ENCODE peak calls at places on chromosomes 1 and 21, in nine cellular contexts. One of them, this sample, is unnamed.

GRCh38 chr1:60052634-60053033 is 20.9 kb downstream of the C1orf87 start:
- DNase-seq in brain microvascular endothelial cell: no peak
- DNase-seq in PC-9: no peak
- DNase-seq in pancreas: no peak
- DNase-seq in aorta: no peak
- DNase-seq in small intestine: no peak
- DNase-seq in astrocyte: no peak
- DNase-seq in adrenal gland: no peak
- DNase-seq in AG09309: no peak
- DNase-seq in this sample: no peak

GRCh38 chr1:210764536-210764935 is 369.4 kb downstream of the KCNH1 start:
- DNase-seq in AG09309: no peak
- DNase-seq in adrenal gland: no peak
- DNase-seq in small intestine: no peak
- DNase-seq in pancreas: no peak
- DNase-seq in PC-9: no peak
- DNase-seq in astrocyte: peak; percentile 63
- DNase-seq in brain microvascular endothelial cell: no peak
- DNase-seq in aorta: no peak
- DNase-seq in this sample: no peak

GRCh38 chr1:44827197-44828002 is 15.7 kb downstream of the PTCH2 start:
- DNase-seq in astrocyte: no peak
- DNase-seq in brain microvascular endothelial cell: no peak
- DNase-seq in adrenal gland: peak; percentile 28
- DNase-seq in AG09309: no peak
- DNase-seq in aorta: peak; percentile 73
- DNase-seq in PC-9: no peak
- DNase-seq in pancreas: peak; percentile 51
- DNase-seq in small intestine: peak; percentile 56
- DNase-seq in this sample: peak; percentile 44

GRCh38 chr1:205505076-205505729 is 734 bp downstream of the CDK18 start:
- DNase-seq in pancreas: no peak
- DNase-seq in aorta: no peak
- DNase-seq in PC-9: no peak
- DNase-seq in small intestine: peak; percentile 63
- DNase-seq in brain microvascular endothelial cell: no peak
- DNase-seq in astrocyte: no peak
- DNase-seq in adrenal gland: no peak
- DNase-seq in AG09309: no peak
- DNase-seq in this sample: no peak

GRCh38 chr1:213231795-213232231 is 180.8 kb downstream of the RPS6KC1 start:
- DNase-seq in PC-9: no peak
- DNase-seq in astrocyte: peak; percentile 3
- DNase-seq in brain microvascular endothelial cell: peak; percentile 34
- DNase-seq in pancreas: no peak
- DNase-seq in AG09309: no peak
- DNase-seq in aorta: no peak
- DNase-seq in small intestine: no peak
- DNase-seq in adrenal gland: no peak
- DNase-seq in this sample: no peak

GRCh38 chr1:153985984-153986761 is at the start of gene RAB13:
- DNase-seq in adrenal gland: peak; percentile 89
- DNase-seq in PC-9: peak; percentile 66
- DNase-seq in pancreas: peak; percentile 89
- DNase-seq in AG09309: peak; percentile 52
- DNase-seq in astrocyte: peak; percentile 63
- DNase-seq in brain microvascular endothelial cell: peak; percentile 67
- DNase-seq in small intestine: peak; percentile 88
- DNase-seq in aorta: peak; percentile 95
- DNase-seq in this sample: peak; percentile 89

GRCh38 chr1:239868117-239868516 is 223.6 kb upstream of the FMN2 start:
- DNase-seq in brain microvascular endothelial cell: no peak
- DNase-seq in aorta: no peak
- DNase-seq in AG09309: no peak
- DNase-seq in small intestine: no peak
- DNase-seq in PC-9: no peak
- DNase-seq in pancreas: no peak
- DNase-seq in adrenal gland: no peak
- DNase-seq in astrocyte: no peak
- DNase-seq in this sample: no peak

GRCh38 chr1:241423541-241424479 is 66.8 kb upstream of the RGS7 start:
- DNase-seq in brain microvascular endothelial cell: no peak
- DNase-seq in small intestine: peak; percentile 8
- DNase-seq in AG09309: no peak
- DNase-seq in aorta: peak; percentile 77
- DNase-seq in PC-9: no peak
- DNase-seq in astrocyte: peak; percentile 27
- DNase-seq in pancreas: peak; percentile 37
- DNase-seq in adrenal gland: peak; percentile 53
- DNase-seq in this sample: no peak

GRCh38 chr1:171739646-171740045 is 2.2 kb downstream of the VAMP4 start:
- DNase-seq in pancreas: no peak
- DNase-seq in adrenal gland: no peak
- DNase-seq in aorta: no peak
- DNase-seq in brain microvascular endothelial cell: no peak
- DNase-seq in astrocyte: no peak
- DNase-seq in small intestine: no peak
- DNase-seq in AG09309: no peak
- DNase-seq in PC-9: no peak
- DNase-seq in this sample: no peak

DNA sequence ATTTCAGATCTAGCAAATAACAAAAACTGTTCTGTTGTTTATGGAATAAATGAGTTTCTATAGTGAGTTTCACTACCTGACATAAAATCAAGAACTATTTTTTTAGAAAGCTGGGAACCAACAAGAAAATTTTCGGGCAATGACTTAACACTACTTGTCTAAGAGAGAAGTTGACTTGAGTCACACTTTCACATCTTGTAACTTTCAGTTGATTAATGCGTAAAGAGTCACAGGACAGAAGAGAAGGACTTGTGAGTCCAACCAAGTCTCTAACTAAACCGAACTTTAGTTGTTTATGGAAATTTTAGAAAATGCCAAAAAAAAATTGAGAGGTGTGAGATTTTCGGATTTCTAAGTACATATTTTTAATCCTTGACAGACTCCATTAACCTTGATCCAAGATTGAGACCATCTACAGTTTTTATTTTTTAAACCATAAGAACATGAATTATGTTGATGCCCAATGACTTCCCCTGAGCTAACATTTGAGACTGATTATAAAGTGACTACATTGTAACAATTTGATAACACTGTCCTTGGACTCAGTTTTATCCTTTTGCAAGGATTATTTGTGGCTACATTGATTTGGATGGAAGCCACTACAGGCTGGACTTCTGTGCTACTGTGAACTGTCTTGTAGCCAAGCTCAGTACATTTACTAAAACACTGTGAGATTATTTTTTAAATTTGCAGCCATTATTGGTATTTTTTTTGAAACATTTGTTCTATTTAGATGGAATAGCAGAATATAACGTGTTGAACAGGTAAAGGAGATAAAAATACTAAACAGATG is 284.0 kb downstream of the PTPRC start:
- DNase-seq in pancreas: no peak
- DNase-seq in PC-9: no peak
- DNase-seq in brain microvascular endothelial cell: no peak
- DNase-seq in small intestine: no peak
- DNase-seq in astrocyte: peak; percentile 50
- DNase-seq in AG09309: no peak
- DNase-seq in aorta: no peak
- DNase-seq in adrenal gland: peak; percentile 28
- DNase-seq in this sample: no peak
- H3K4me3 ChIP-seq in pancreas: no peak overlapping the region
- H3K4me3 ChIP-seq in PC-9: no peak overlapping the region
- H3K4me3 ChIP-seq in brain microvascular endothelial cell: no peak overlapping the region
- H3K4me3 ChIP-seq in small intestine: no peak overlapping the region
- H3K4me3 ChIP-seq in astrocyte: no peak overlapping the region
- H3K4me3 ChIP-seq in AG09309: no peak overlapping the region
- H3K4me3 ChIP-seq in aorta: no peak overlapping the region
- H3K4me3 ChIP-seq in adrenal gland: no peak overlapping the region
- H3K4me3 ChIP-seq in this sample: no peak overlapping the region

GRCh38 chr1:940121-941026 is 16.7 kb downstream of the SAMD11 start:
- DNase-seq in adrenal gland: peak; percentile 65
- DNase-seq in pancreas: peak; percentile 68
- DNase-seq in small intestine: peak; percentile 20
- DNase-seq in aorta: peak; percentile 90
- DNase-seq in brain microvascular endothelial cell: peak; percentile 34
- DNase-seq in PC-9: no peak
- DNase-seq in AG09309: no peak
- DNase-seq in astrocyte: peak; percentile 59
- DNase-seq in this sample: peak; percentile 72

GRCh38 chr1:941027-941587 is 17.4 kb downstream of the SAMD11 start:
- DNase-seq in AG09309: no peak
- DNase-seq in aorta: no peak
- DNase-seq in adrenal gland: no peak
- DNase-seq in astrocyte: no peak
- DNase-seq in pancreas: no peak
- DNase-seq in PC-9: no peak
- DNase-seq in brain microvascular endothelial cell: no peak
- DNase-seq in small intestine: no peak
- DNase-seq in this sample: no peak

GRCh38 chr1:942864-943533 is 16.1 kb downstream of the NOC2L start:
- DNase-seq in astrocyte: peak; percentile 55
- DNase-seq in pancreas: no peak
- DNase-seq in brain microvascular endothelial cell: peak; percentile 56
- DNase-seq in aorta: peak; percentile 88
- DNase-seq in AG09309: no peak
- DNase-seq in small intestine: no peak
- DNase-seq in PC-9: no peak
- DNase-seq in adrenal gland: peak; percentile 63
- DNase-seq in this sample: peak; percentile 66

GRCh38 chr1:942411-942821 is 16.6 kb downstream of the NOC2L start:
- DNase-seq in aorta: no peak
- DNase-seq in astrocyte: no peak
- DNase-seq in AG09309: no peak
- DNase-seq in brain microvascular endothelial cell: no peak
- DNase-seq in adrenal gland: no peak
- DNase-seq in small intestine: no peak
- DNase-seq in pancreas: peak; percentile 39
- DNase-seq in PC-9: no peak
- DNase-seq in this sample: no peak

GRCh38 chr1:941588-942383 is 17.3 kb downstream of the NOC2L start:
- DNase-seq in astrocyte: peak; percentile 77
- DNase-seq in adrenal gland: peak; percentile 73
- DNase-seq in brain microvascular endothelial cell: peak; percentile 63
- DNase-seq in pancreas: peak; percentile 63
- DNase-seq in aorta: peak; percentile 94
- DNase-seq in PC-9: peak; percentile 48
- DNase-seq in AG09309: peak; percentile 35
- DNase-seq in small intestine: peak; percentile 59
- DNase-seq in this sample: peak; percentile 75
- H3K4me3 ChIP-seq in astrocyte: peak overlapping the region; percentile 5
- H3K4me3 ChIP-seq in adrenal gland: no peak overlapping the region
- H3K4me3 ChIP-seq in brain microvascular endothelial cell: peak overlapping the region; percentile 49
- H3K4me3 ChIP-seq in pancreas: peak overlapping the region; percentile 15
- H3K4me3 ChIP-seq in aorta: no peak overlapping the region
- H3K4me3 ChIP-seq in PC-9: peak overlapping the region; percentile 47
- H3K4me3 ChIP-seq in AG09309: peak overlapping the region; percentile 42
- H3K4me3 ChIP-seq in small intestine: no peak overlapping the region
- H3K4me3 ChIP-seq in this sample: peak overlapping the region; percentile 21

GRCh38 chr1:196877964-196878363 is 9.9 kb upstream of the CFHR4 start:
- DNase-seq in small intestine: no peak
- DNase-seq in aorta: no peak
- DNase-seq in adrenal gland: no peak
- DNase-seq in PC-9: no peak
- DNase-seq in pancreas: no peak
- DNase-seq in brain microvascular endothelial cell: no peak
- DNase-seq in AG09309: no peak
- DNase-seq in astrocyte: peak; percentile 1
- DNase-seq in this sample: no peak
- H3K4me3 ChIP-seq in small intestine: no peak overlapping the region
- H3K4me3 ChIP-seq in aorta: no peak overlapping the region
- H3K4me3 ChIP-seq in adrenal gland: no peak overlapping the region
- H3K4me3 ChIP-seq in PC-9: no peak overlapping the region
- H3K4me3 ChIP-seq in pancreas: no peak overlapping the region
- H3K4me3 ChIP-seq in brain microvascular endothelial cell: peak overlapping the region; percentile 51
- H3K4me3 ChIP-seq in AG09309: peak overlapping the region; percentile 1
- H3K4me3 ChIP-seq in astrocyte: peak overlapping the region; percentile 33
- H3K4me3 ChIP-seq in this sample: no peak overlapping the region

GRCh38 chr1:16207318-16208269 is 4.9 kb downstream of the ARHGEF19 start:
- DNase-seq in PC-9: no peak
- DNase-seq in adrenal gland: peak; percentile 82
- DNase-seq in astrocyte: no peak
- DNase-seq in brain microvascular endothelial cell: no peak
- DNase-seq in aorta: no peak
- DNase-seq in small intestine: no peak
- DNase-seq in AG09309: no peak
- DNase-seq in pancreas: peak; percentile 63
- DNase-seq in this sample: no peak

GRCh38 chr1:16205333-16205671 is 7.2 kb downstream of the ARHGEF19 start:
- DNase-seq in brain microvascular endothelial cell: no peak
- DNase-seq in astrocyte: no peak
- DNase-seq in aorta: no peak
- DNase-seq in adrenal gland: no peak
- DNase-seq in small intestine: no peak
- DNase-seq in AG09309: no peak
- DNase-seq in pancreas: peak; percentile 56
- DNase-seq in PC-9: no peak
- DNase-seq in this sample: no peak

GRCh38 chr1:16205891-16206546 is 6.4 kb downstream of the ARHGEF19 start:
- DNase-seq in small intestine: no peak
- DNase-seq in pancreas: peak; percentile 74
- DNase-seq in adrenal gland: no peak
- DNase-seq in astrocyte: no peak
- DNase-seq in brain microvascular endothelial cell: no peak
- DNase-seq in AG09309: no peak
- DNase-seq in PC-9: no peak
- DNase-seq in aorta: no peak
- DNase-seq in this sample: peak; percentile 68

GRCh38 chr1:16208270-16208987 is 4.0 kb downstream of the ARHGEF19 start:
- DNase-seq in AG09309: no peak
- DNase-seq in aorta: no peak
- DNase-seq in astrocyte: peak; percentile 24
- DNase-seq in brain microvascular endothelial cell: peak; percentile 40
- DNase-seq in adrenal gland: peak; percentile 86
- DNase-seq in small intestine: no peak
- DNase-seq in pancreas: peak; percentile 59
- DNase-seq in PC-9: peak; percentile 52
- DNase-seq in this sample: no peak

GRCh38 chr1:16206547-16207317 is 5.7 kb downstream of the ARHGEF19 start:
- DNase-seq in small intestine: peak; percentile 98
- DNase-seq in aorta: peak; percentile 99
- DNase-seq in AG09309: peak; percentile 94
- DNase-seq in pancreas: peak; percentile 99
- DNase-seq in adrenal gland: peak; percentile 99
- DNase-seq in PC-9: peak; percentile 89
- DNase-seq in astrocyte: peak; percentile 94
- DNase-seq in brain microvascular endothelial cell: peak; percentile 97
- DNase-seq in this sample: peak; percentile 99
- H3K4me3 ChIP-seq in small intestine: peak overlapping the region; percentile 38
- H3K4me3 ChIP-seq in aorta: no peak overlapping the region
- H3K4me3 ChIP-seq in AG09309: peak overlapping the region; percentile 69
- H3K4me3 ChIP-seq in pancreas: peak overlapping the region; percentile 44
- H3K4me3 ChIP-seq in adrenal gland: no peak overlapping the region
- H3K4me3 ChIP-seq in PC-9: peak overlapping the region; percentile 67
- H3K4me3 ChIP-seq in astrocyte: peak overlapping the region; percentile 57
- H3K4me3 ChIP-seq in brain microvascular endothelial cell: peak overlapping the region; percentile 63
- H3K4me3 ChIP-seq in this sample: peak overlapping the region; percentile 51

GRCh38 chr21:39451332-39452206 is at the start of gene SH3BGR:
- DNase-seq in AG09309: no peak
- DNase-seq in astrocyte: peak; percentile 17
- DNase-seq in brain microvascular endothelial cell: no peak
- DNase-seq in adrenal gland: no peak
- DNase-seq in small intestine: no peak
- DNase-seq in PC-9: no peak
- DNase-seq in pancreas: peak; percentile 74
- DNase-seq in aorta: peak; percentile 85
- DNase-seq in this sample: no peak
- H3K4me3 ChIP-seq in AG09309: no peak within 1 kb of the TSS
- H3K4me3 ChIP-seq in astrocyte: no peak within 1 kb of the TSS
- H3K4me3 ChIP-seq in brain microvascular endothelial cell: no peak within 1 kb of the TSS
- H3K4me3 ChIP-seq in adrenal gland: no peak within 1 kb of the TSS
- H3K4me3 ChIP-seq in small intestine: no peak within 1 kb of the TSS
- H3K4me3 ChIP-seq in PC-9: no peak within 1 kb of the TSS
- H3K4me3 ChIP-seq in pancreas: no peak within 1 kb of the TSS
- H3K4me3 ChIP-seq in aorta: peak within 1 kb of the TSS; percentile 62
- H3K4me3 ChIP-seq in this sample: no peak within 1 kb of the TSS